ENCODE peak calls at places on chromosome 9, in eight cellular contexts. L, X, C, E, Q, N, R and J are unnamed samples.

GRCh38 chr9:93118863-93119702 is 15.0 kb downstream of the NINJ1 start:
- DNase-seq in L (peak; percentile 35), X (no peak), C (peak; percentile 49), E (no peak), Q (peak; percentile 67), N (no peak), R (no peak), J (no peak)

GRCh38 chr9:85667374-85667773 is 74.4 kb downstream of the AGTPBP1 start:
- DNase-seq in L (no peak), X (no peak), C (no peak), E (no peak), Q (no peak), N (no peak), R (no peak), J (no peak)

GRCh38 chr9:69044226-69045219 is 9.0 kb downstream of the FXN start:
- DNase-seq in L (no peak), X (peak; percentile 93), C (no peak), E (peak; percentile 65), Q (no peak), N (no peak), R (peak; percentile 51), J (no peak)

GRCh38 chr9:21989440-21990189 is 4.6 kb downstream of the CDKN2A start:
- DNase-seq in L (no peak), X (no peak), C (no peak), E (no peak), Q (peak; percentile 37), N (no peak), R (no peak), J (no peak)

GRCh38 chr9:99637640-99638039 is 184.0 kb upstream of the NR4A3 start:
- DNase-seq in L (no peak), X (no peak), C (no peak), E (no peak), Q (no peak), N (no peak), R (no peak), J (no peak)

GRCh38 chr9:114616684-114617520 is 5.8 kb downstream of the TMEM268 start:
- DNase-seq in L (no peak), X (no peak), C (peak; percentile 80), E (no peak), Q (peak; percentile 74), N (peak; percentile 71), R (no peak), J (no peak)

GRCh38 chr9:101458955-101459631 is 23.5 kb upstream of the ALDOB start:
- DNase-seq in L (no peak), X (peak; percentile 63), C (no peak), E (peak; percentile 87), Q (no peak), N (no peak), R (peak; percentile 80), J (no peak)

GRCh38 chr9:130478152-130478551 is 33.4 kb downstream of the ASS1 start:
- DNase-seq in L (no peak), X (no peak), C (no peak), E (no peak), Q (no peak), N (no peak), R (no peak), J (no peak)

GRCh38 chr9:4970970-4971641 is 14.0 kb upstream of the JAK2 start:
- DNase-seq in L (no peak), X (no peak), C (no peak), E (no peak), Q (no peak), N (no peak), R (no peak), J (no peak)

GRCh38 chr9:100472725-100473261 is at the start of gene TMEFF1:
- DNase-seq in L (peak; percentile 76), X (peak; percentile 80), C (no peak), E (no peak), Q (no peak), N (no peak), R (no peak), J (peak; percentile 45)

GRCh38 chr9:16681659-16681990 is 188.8 kb downstream of the BNC2 start:
- DNase-seq in L (no peak), X (no peak), C (no peak), E (no peak), Q (no peak), N (no peak), R (no peak), J (no peak)

GRCh38 chr9:134853893-134854292 is 26.7 kb upstream of the FCN2 start:
- DNase-seq in L (no peak), X (no peak), C (peak; percentile 36), E (no peak), Q (no peak), N (no peak), R (no peak), J (no peak)

GRCh38 chr9:38107405-38107804 is 38.4 kb upstream of the SHB start:
- DNase-seq in L (no peak), X (no peak), C (no peak), E (no peak), Q (no peak), N (no peak), R (no peak), J (no peak)

GRCh38 chr9:90001756-90002155 is 396.9 kb downstream of the GADD45G start:
- DNase-seq in L (no peak), X (no peak), C (no peak), E (no peak), Q (no peak), N (no peak), R (no peak), J (no peak)

GRCh38 chr9:89999534-90000370 is 394.9 kb downstream of the GADD45G start:
- DNase-seq in L (no peak), X (peak; percentile 88), C (no peak), E (peak; percentile 75), Q (peak; percentile 95), N (peak; percentile 70), R (peak; percentile 40), J (peak; percentile 36)

GRCh38 chr9:89996717-89997116 is 391.9 kb downstream of the GADD45G start:
- DNase-seq in L (no peak), X (no peak), C (no peak), E (peak; percentile 22), Q (no peak), N (no peak), R (no peak), J (no peak)

GRCh38 chr9:90000925-90001324 is 396.1 kb downstream of the GADD45G start:
- DNase-seq in L (no peak), X (peak; percentile 25), C (no peak), E (peak; percentile 5), Q (no peak), N (no peak), R (no peak), J (no peak)

GRCh38 chr9:89999176-89999533 is 394.3 kb downstream of the GADD45G start:
- DNase-seq in L (no peak), X (no peak), C (peak; percentile 82), E (no peak), Q (peak; percentile 77), N (peak; percentile 73), R (no peak), J (no peak)
- H3K27ac ChIP-seq in L (peak overlapping the region; percentile 67), X (peak overlapping the region; percentile 96), C (peak overlapping the region; percentile 78), E (no peak overlapping the region), Q (peak overlapping the region; percentile 98), N (peak overlapping the region; percentile 94), R (no peak overlapping the region), J (no peak overlapping the region)

DNA sequence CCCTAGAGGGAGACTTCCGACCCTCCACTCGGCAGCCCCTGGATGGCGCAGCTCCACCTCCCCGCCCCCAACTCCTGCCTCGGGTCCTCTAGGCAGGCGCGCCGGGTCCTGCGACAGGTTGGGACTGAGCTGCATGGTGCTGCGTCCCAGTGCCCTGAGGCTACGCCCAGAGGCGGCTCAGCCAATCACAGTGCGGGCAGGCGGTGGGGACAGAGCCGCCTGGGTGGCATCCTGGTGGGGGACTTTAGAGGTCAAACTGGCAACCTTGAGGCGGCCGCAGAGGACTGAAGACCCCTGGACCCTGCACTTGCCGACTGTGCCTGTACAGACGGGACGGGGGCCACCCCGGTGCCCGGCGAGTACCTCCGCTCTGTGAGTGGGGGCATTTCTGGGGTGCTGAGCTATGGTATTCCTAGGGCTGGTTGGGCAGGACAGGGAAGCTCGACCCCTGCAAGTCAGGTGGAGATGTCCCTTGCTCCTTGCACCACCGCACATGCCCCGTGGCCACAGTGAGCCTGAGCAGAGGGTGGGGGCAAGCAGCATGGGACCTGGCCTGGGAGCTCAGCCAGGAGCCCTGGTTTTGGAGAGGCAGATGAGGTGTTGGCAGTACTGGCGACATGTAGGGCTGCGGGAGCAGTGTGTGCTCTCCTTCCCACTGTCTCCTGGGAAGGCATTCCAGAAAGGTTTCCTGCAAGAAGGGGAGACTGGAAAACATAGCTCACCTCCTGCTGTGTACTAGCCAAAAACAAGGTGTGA is 45.5 kb downstream of the CTSL start:
- DNase-seq in L (no peak), X (no peak), C (no peak), E (no peak), Q (no peak), N (no peak), R (no peak), J (no peak)
- TF ChIP-seq CTCF in L (no peak), X (no peak), C (no peak), E (no peak), Q (no peak), N (no peak), R (no peak), J (no peak)

GRCh38 chr9:34253460-34253837 is 74.6 kb downstream of the UBAP1 start:
- DNase-seq in L (no peak), X (peak; percentile 30), C (no peak), E (peak; percentile 70), Q (no peak), N (no peak), R (peak; percentile 18), J (no peak)
- H3K27ac ChIP-seq in L (peak overlapping the region; percentile 71), X (peak overlapping the region; percentile 25), C (peak overlapping the region; percentile 80), E (peak overlapping the region; percentile 91), Q (peak overlapping the region; percentile 34), N (peak overlapping the region; percentile 42), R (no peak overlapping the region), J (no peak overlapping the region)

GRCh38 chr9:107158321-107158720 is 124.8 kb upstream of the RAD23B start:
- DNase-seq in L (no peak), X (peak; percentile 71), C (no peak), E (peak; percentile 39), Q (no peak), N (no peak), R (peak; percentile 52), J (no peak)
- TF ChIP-seq CTCF in L (peak; percentile 33), X (peak; percentile 61), C (no peak), E (peak; percentile 42), Q (peak; percentile 17), N (no peak), R (peak; percentile 72), J (peak; percentile 17)

GRCh38 chr9:137130176-137130755 is 8.7 kb upstream of the GRIN1 start:
- DNase-seq in L (no peak), X (no peak), C (no peak), E (no peak), Q (no peak), N (no peak), R (no peak), J (no peak)
- H3K27ac ChIP-seq in L (peak overlapping the region; percentile 89), X (no peak overlapping the region), C (peak overlapping the region; percentile 75), E (peak overlapping the region; percentile 74), Q (peak overlapping the region; percentile 37), N (peak overlapping the region; percentile 80), R (peak overlapping the region; percentile 58), J (peak overlapping the region; percentile 60)

GRCh38 chr9:13688990-13689600 is 409.6 kb upstream of the MPDZ start:
- DNase-seq in L (no peak), X (peak; percentile 7), C (no peak), E (peak; percentile 57), Q (no peak), N (no peak), R (peak; percentile 21), J (no peak)
- TF ChIP-seq CTCF in L (peak; percentile 53), X (peak; percentile 66), C (no peak), E (peak; percentile 39), Q (peak; percentile 44), N (no peak), R (peak; percentile 68), J (no peak)

GRCh38 chr9:120714846-120715231 is 569 bp upstream of the MEGF9 start:
- DNase-seq in L (peak; percentile 48), X (no peak), C (no peak), E (no peak), Q (peak; percentile 66), N (no peak), R (no peak), J (no peak)
- H3K27ac ChIP-seq in L (peak overlapping the region; percentile 95), X (no peak overlapping the region), C (peak overlapping the region; percentile 84), E (peak overlapping the region; percentile 85), Q (peak overlapping the region; percentile 91), N (peak overlapping the region; percentile 82), R (peak overlapping the region; percentile 42), J (peak overlapping the region; percentile 56)